ENCODE peak calls at places on chromosomes 13 and 19, in nine cellular contexts. G is memory B cell; A is foreskin fibroblast; Y is hypothalamus; V is GM04504; J is stimulated activated CD8-positive, alpha-beta memory T cell treated with anti-CD3 and anti-CD28 coated beads, Interleukin-12 subunit alpha, Interleukin-12 subunit beta, amount 100 ng/mL, for 4 hours; H is activated effector memory CD4-positive, alpha-beta T cell treated with Interleukin-2 at 50 U/mL for 16 hours; E is Daoy; P is keratinocyte. K is an unnamed sample.

GRCh38 chr13:90750021-90750420 is 597.5 kb upstream of the MIR17HG start:
- DNase-seq in Y (no peak), V (no peak), E (no peak), A (no peak), G (no peak), H (no peak), J (no peak), P (no peak), K (no peak)

GRCh38 chr19:35085947-35086346 is 29.7 kb upstream of the FXYD3 start:
- DNase-seq in G (no peak), J (no peak), Y (no peak), H (no peak), A (no peak), V (no peak), E (no peak), P (no peak), K (no peak)

GRCh38 chr13:102091231-102091630 is 310.6 kb downstream of the FGF14 start:
- DNase-seq in H (no peak), G (no peak), A (no peak), E (peak; percentile 18), J (no peak), V (no peak), P (no peak), Y (no peak), K (no peak)

GRCh38 chr13:38308736-38309135 is 40.9 kb upstream of the UFM1 start:
- DNase-seq in A (peak; percentile 18), G (no peak), J (no peak), V (peak; percentile 63), P (peak; percentile 89), Y (no peak), E (no peak), H (no peak), K (no peak)

GRCh38 chr19:29267701-29268100 is 54.8 kb upstream of the UQCRFS1 start:
- DNase-seq in G (no peak), P (no peak), Y (no peak), E (no peak), H (no peak), J (no peak), A (no peak), V (no peak), K (no peak)

GRCh38 chr13:46149272-46150133 is 32.5 kb downstream of the LCP1 start:
- DNase-seq in J (no peak), E (peak; percentile 81), Y (no peak), V (no peak), H (no peak), P (no peak), A (no peak), G (no peak), K (no peak)

GRCh38 chr19:8392017-8392591 is 1.9 kb downstream of the RAB11B start:
- DNase-seq in G (no peak), Y (no peak), P (no peak), E (no peak), J (no peak), V (no peak), H (no peak), A (no peak), K (peak; percentile 82)

GRCh38 chr19:17394891-17395415 is 957 bp upstream of the CCDC194 start:
- DNase-seq in H (peak; percentile 52), Y (no peak), E (peak; percentile 86), J (no peak), G (no peak), V (no peak), A (no peak), P (peak; percentile 46), K (no peak)

GRCh38 chr19:43759515-43759914 is 4.8 kb upstream of the SMG9 start:
- DNase-seq in Y (no peak), A (peak; percentile 84), V (no peak), E (peak; percentile 76), H (no peak), G (no peak), P (peak; percentile 98), J (no peak), K (no peak)

GRCh38 chr13:110616103-110617101 is 1.1 kb downstream of the NAXD start:
- DNase-seq in E (peak; percentile 57), V (no peak), H (peak; percentile 30), J (peak; percentile 25), Y (no peak), A (peak; percentile 71), G (peak; percentile 27), P (no peak), K (no peak)

GRCh38 chr13:108859202-108860012 is 230.0 kb downstream of the MYO16 start:
- DNase-seq in G (no peak), E (no peak), A (peak; percentile 62), H (no peak), V (peak; percentile 63), J (no peak), Y (no peak), P (no peak), K (no peak)

GRCh38 chr13:34086281-34086680 is 268.3 kb downstream of the RFC3 start:
- DNase-seq in A (no peak), J (no peak), E (no peak), G (no peak), P (no peak), Y (no peak), H (no peak), V (no peak), K (no peak)

GRCh38 chr19:53388168-53388567 is 6.8 kb upstream of the ZNF765 start:
- DNase-seq in V (no peak), H (no peak), Y (no peak), G (no peak), J (no peak), E (no peak), P (no peak), A (peak; percentile 5), K (no peak)

K was measured in posterior vena cava.